ENCODE peak calls at places on chromosomes 1 and 21, in four cellular contexts. T is GM13977, D is fibroblast of lung, M is heart right ventricle. C is an unnamed sample.

GRCh38 chr1:1431845-1432565 is 3.5 kb upstream of the VWA1 start:
- DNase-seq in T (peak), D (no peak), M (peak), C (no peak)

GRCh38 chr1:169893645-169894423 is at the start of gene SCYL3:
- DNase-seq in T (peak), D (peak), M (peak), C (peak)

GRCh38 chr1:31891280-31891679 is 46.9 kb downstream of the PTP4A2 start:
- DNase-seq in T (peak), D (peak), M (no peak), C (no peak)

GRCh38 chr1:58584082-58584895 is 7.2 kb upstream of the TACSTD2 start:
- DNase-seq in T (peak), D (peak), M (no peak), C (peak)

GRCh38 chr1:210031473-210031872 is 93.5 kb downstream of the SYT14 start:
- DNase-seq in T (no peak), D (no peak), M (no peak), C (no peak)

GRCh38 chr1:3463013-3463385 is 8.5 kb downstream of the ARHGEF16 start:
- DNase-seq in T (no peak), D (no peak), M (no peak), C (no peak)

GRCh38 chr1:119079881-119080280 is 60.6 kb downstream of the WARS2 start:
- DNase-seq in T (no peak), D (peak), M (no peak), C (no peak)

GRCh38 chr1:208595745-208596144 is 351.6 kb upstream of the PLXNA2 start:
- DNase-seq in T (no peak), D (peak), M (no peak), C (peak)

GRCh38 chr1:113677250-113678158 is 81.8 kb downstream of the PHTF1 start:
- DNase-seq in T (peak), D (peak), M (peak), C (no peak)

GRCh38 chr1:46171872-46172271 is 3.0 kb upstream of the TSPAN1 start:
- DNase-seq in T (no peak), D (no peak), M (no peak), C (no peak)

GRCh38 chr1:183580281-183580682 is 10.0 kb downstream of the NCF2 start:
- DNase-seq in T (peak), D (no peak), M (peak), C (no peak)

GRCh38 chr1:7561331-7561921 is 209.7 kb upstream of the VAMP3 start:
- DNase-seq in T (no peak), D (no peak), M (no peak), C (no peak)

GRCh38 chr1:84145051-84145450 is 980 bp downstream of the PRKACB start:
- DNase-seq in T (no peak), D (peak), M (no peak), C (no peak)

GRCh38 chr1:1627261-1627841 is 4.6 kb upstream of the MMP23B start:
- DNase-seq in T (no peak), D (no peak), M (no peak), C (no peak)

GRCh38 chr1:22105611-22106207 is 37.2 kb downstream of the WNT4 start:
- DNase-seq in T (peak), D (peak), M (no peak), C (peak)

GRCh38 chr1:165890684-165891083 is 63.3 kb downstream of the UCK2 start:
- DNase-seq in T (no peak), D (peak), M (peak), C (no peak)

GRCh38 chr1:195939844-195940243 is 668.4 kb downstream of the KCNT2 start:
- DNase-seq in T (no peak), D (no peak), M (no peak), C (no peak)

GRCh38 chr1:185376840-185377635 is 60.0 kb upstream of the IVNS1ABP start:
- DNase-seq in T (no peak), D (peak), M (no peak), C (no peak)

GRCh38 chr1:181134543-181135461 is 46.3 kb downstream of the IER5 start:
- DNase-seq in T (peak), D (peak), M (peak), C (peak)

GRCh38 chr21:46207920-46208571 is 20.5 kb downstream of the LSS start:
- DNase-seq in T (no peak), D (no peak), M (no peak), C (no peak)

GRCh38 chr1:188371295-188371806 is 1542.6 kb downstream of the PLA2G4A start:
- DNase-seq in T (no peak), D (no peak), M (no peak), C (no peak)

GRCh38 chr21:41460578-41461527 is 34.8 kb downstream of the MX1 start:
- DNase-seq in T (peak), D (peak), M (peak), C (peak)

GRCh38 chr1:6447818-6448748 is 17.9 kb downstream of the TNFRSF25 start:
- DNase-seq in T (no peak), D (no peak), M (no peak), C (no peak)
- TF ChIP-seq CTCF in T (no peak), D (no peak), M (no peak), C (no peak)

GRCh38 chr1:171290611-171291010 is 23.4 kb upstream of the FMO4 start:
- DNase-seq in T (no peak), D (no peak), M (no peak), C (no peak)

GRCh38 chr1:171280596-171280995 is 32.3 kb downstream of the FMO1 start:
- DNase-seq in T (no peak), D (no peak), M (no peak), C (no peak)

GRCh38 chr1:171286032-171286705 is 27.8 kb upstream of the FMO4 start:
- DNase-seq in T (no peak), D (peak), M (no peak), C (no peak)
- TF ChIP-seq CTCF in T (no peak), D (no peak), M (no peak), C (no peak)

GRCh38 chr1:15272782-15273127 is 25.7 kb downstream of the FHAD1 start:
- DNase-seq in T (no peak), D (no peak), M (no peak), C (no peak)
- TF ChIP-seq CTCF in T (no peak), D (no peak), M (no peak), C (no peak)

DNA sequence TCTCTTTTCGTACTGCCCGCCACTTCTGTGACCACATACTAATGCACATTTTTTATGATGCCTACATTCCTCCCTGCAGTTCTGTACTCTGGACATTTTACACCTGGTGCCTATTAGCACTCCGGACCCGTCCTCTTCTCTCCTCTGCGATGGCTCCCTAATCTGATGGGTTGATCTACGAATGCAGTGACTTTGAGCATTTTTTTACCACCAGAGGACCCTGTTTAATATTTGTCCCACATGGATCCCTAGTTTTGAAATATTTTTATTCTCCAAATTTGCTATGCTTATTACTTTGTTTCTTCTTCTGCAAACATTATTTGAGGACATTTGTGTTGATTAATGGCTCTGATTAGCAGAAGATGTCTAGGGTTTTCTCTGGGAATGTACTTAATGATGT is 5.2 kb downstream of the PPFIA4 start:
- DNase-seq in T (no peak), D (no peak), M (no peak), C (no peak)
- TF ChIP-seq CTCF in T (peak), D (no peak), M (peak), C (no peak)